ENCODE peak calls at places on chromosomes 7 and 10, in nine cellular contexts. O is uterus, B is transverse colon, X is GM23338, W is neural progenitor cell, F is lower lobe of right lung, A is prostate gland, Z is ovary, L is foreskin fibroblast. T is an unnamed sample.

GRCh38 chr7:17095001-17095574 is 203.4 kb upstream of the AHR start:
- DNase-seq in F (no peak), O (no peak), L (peak; percentile 90), B (no peak), X (no peak), W (no peak), Z (no peak), A (peak; percentile 93), T (no peak)

GRCh38 chr7:129841465-129841864 is 111.3 kb downstream of the UBE2H start:
- DNase-seq in Z (no peak), L (no peak), O (no peak), A (no peak), W (no peak), X (no peak), F (no peak), B (no peak), T (no peak)

GRCh38 chr10:31319602-31320178 is 674 bp downstream of the ZEB1 start:
- DNase-seq in X (peak; percentile 32), O (no peak), B (no peak), F (no peak), Z (no peak), W (peak; percentile 75), A (no peak), L (peak; percentile 37), T (no peak)

GRCh38 chr7:149871576-149871975 is 2.2 kb upstream of the ATP6V0E2 start:
- DNase-seq in A (no peak), X (no peak), L (no peak), B (no peak), F (no peak), Z (no peak), W (no peak), O (no peak), T (peak; percentile 9)

GRCh38 chr7:18495412-18496335 is at the start of gene HDAC9:
- DNase-seq in L (peak; percentile 79), F (no peak), A (no peak), X (peak; percentile 90), B (peak; percentile 51), O (peak; percentile 31), W (peak; percentile 83), Z (peak; percentile 12), T (no peak)

GRCh38 chr10:118522791-118523498 is 72.5 kb downstream of the PRLHR start:
- DNase-seq in B (no peak), F (no peak), X (peak; percentile 50), O (no peak), L (peak; percentile 67), W (no peak), Z (no peak), A (peak; percentile 20), T (no peak)

GRCh38 chr10:132827423-132827789 is 41.5 kb upstream of the NKX6-2 start:
- DNase-seq in A (no peak), W (no peak), L (no peak), X (no peak), Z (no peak), B (no peak), O (no peak), F (no peak), T (no peak)

GRCh38 chr10:124010563-124011131 is 82.8 kb downstream of the CHST15 start:
- DNase-seq in X (peak; percentile 99), O (no peak), A (no peak), B (peak; percentile 59), Z (peak; percentile 71), W (peak; percentile 92), F (peak; percentile 45), L (no peak), T (no peak)

GRCh38 chr7:157599491-157599890 is 262.7 kb downstream of the DNAJB6 start:
- DNase-seq in W (no peak), B (no peak), F (peak; percentile 23), O (no peak), A (no peak), Z (no peak), L (no peak), X (no peak), T (no peak)

GRCh38 chr10:127687548-127687947 is 49.4 kb upstream of the FOXI2 start:
- DNase-seq in O (no peak), W (no peak), L (no peak), X (no peak), B (no peak), A (no peak), F (no peak), Z (no peak), T (no peak)

GRCh38 chr10:60281331-60281730 is 108.3 kb downstream of the ANK3 start:
- DNase-seq in X (no peak), Z (no peak), O (no peak), L (peak; percentile 79), W (no peak), B (no peak), A (no peak), F (no peak), T (no peak)

GRCh38 chr10:121709674-121710073 is 111.4 kb upstream of the FGFR2 start:
- DNase-seq in F (no peak), X (no peak), L (no peak), W (no peak), Z (no peak), O (no peak), A (no peak), B (no peak), T (no peak)

GRCh38 chr7:155842496-155843265 is 30.4 kb upstream of the SHH start:
- DNase-seq in X (no peak), B (no peak), W (no peak), L (no peak), A (no peak), O (no peak), Z (no peak), F (no peak), T (no peak)

GRCh38 chr10:103849880-103850571 is 5.3 kb downstream of the SH3PXD2A start:
- DNase-seq in Z (no peak), F (no peak), W (no peak), L (peak; percentile 96), B (no peak), X (no peak), A (no peak), O (no peak), T (peak; percentile 35)

GRCh38 chr10:98323221-98324164 is 55.5 kb upstream of the LOXL4 start:
- DNase-seq in L (peak; percentile 100), F (peak; percentile 83), Z (no peak), B (peak; percentile 29), W (no peak), A (no peak), X (no peak), O (peak; percentile 28), T (peak; percentile 26)

GRCh38 chr10:24240001-24240751 is 31.2 kb downstream of the KIAA1217 start:
- DNase-seq in B (no peak), L (peak; percentile 3), F (no peak), Z (no peak), W (peak; percentile 59), A (peak; percentile 46), O (no peak), X (no peak), T (peak; percentile 29)

GRCh38 chr7:23893172-23893941 is 183.3 kb downstream of the STK31 start:
- DNase-seq in Z (no peak), W (peak; percentile 4), X (no peak), L (no peak), B (no peak), A (no peak), F (no peak), O (no peak), T (no peak)

GRCh38 chr7:132742152-132742551 is 165.9 kb upstream of the PLXNA4 start:
- DNase-seq in F (peak; percentile 69), B (no peak), Z (peak; percentile 47), X (no peak), L (peak; percentile 97), W (no peak), O (no peak), A (no peak), T (no peak)

GRCh38 chr10:67076175-67076574 is 150.3 kb downstream of the LRRTM3 start:
- DNase-seq in L (no peak), B (no peak), F (no peak), Z (no peak), X (no peak), W (no peak), A (no peak), O (no peak), T (no peak)

GRCh38 chr10:102781921-102782542 is 38.3 kb downstream of the WBP1L start:
- DNase-seq in W (no peak), F (no peak), A (no peak), Z (no peak), X (no peak), L (peak; percentile 67), O (no peak), B (no peak), T (no peak)
- H3K4me3 ChIP-seq in W (no peak overlapping the region), F (peak overlapping the region; percentile 10), A (no peak overlapping the region), Z (no peak overlapping the region), X (no peak overlapping the region), L (no peak overlapping the region), O (peak overlapping the region; percentile 3), B (no peak overlapping the region), T (no peak overlapping the region)

GRCh38 chr10:43773736-43774135 is 125.1 kb upstream of the ZNF32 start:
- DNase-seq in W (no peak), X (no peak), L (no peak), Z (no peak), O (no peak), B (no peak), F (no peak), A (no peak), T (no peak)
- H3K4me3 ChIP-seq in W (no peak overlapping the region), X (no peak overlapping the region), L (no peak overlapping the region), Z (no peak overlapping the region), O (no peak overlapping the region), B (no peak overlapping the region), F (no peak overlapping the region), A (no peak overlapping the region), T (no peak overlapping the region)

DNA sequence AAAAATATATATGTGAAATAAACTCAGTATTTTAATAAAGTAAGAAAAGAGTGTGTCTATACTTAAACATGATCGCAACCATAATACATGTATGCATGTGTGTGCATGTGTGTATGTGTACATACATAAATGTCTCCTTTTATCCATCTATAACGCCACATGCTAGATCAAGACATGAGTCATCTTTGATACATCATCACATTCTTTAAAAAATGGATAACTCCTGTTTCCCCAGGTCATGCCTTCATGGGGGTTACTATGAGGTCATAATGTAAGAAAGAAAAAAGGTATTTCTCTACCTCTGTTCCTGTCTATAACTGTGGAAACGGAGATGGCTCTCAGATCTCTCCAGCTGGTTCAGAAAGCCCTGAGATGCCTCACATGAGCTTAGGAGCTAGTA is 41.2 kb downstream of the LSMEM1 start:
- DNase-seq in X (no peak), W (no peak), Z (no peak), B (no peak), O (no peak), A (no peak), L (no peak), F (no peak), T (no peak)
- H3K4me3 ChIP-seq in X (no peak overlapping the region), W (no peak overlapping the region), Z (no peak overlapping the region), B (no peak overlapping the region), O (no peak overlapping the region), A (no peak overlapping the region), L (no peak overlapping the region), F (no peak overlapping the region), T (no peak overlapping the region)

DNA sequence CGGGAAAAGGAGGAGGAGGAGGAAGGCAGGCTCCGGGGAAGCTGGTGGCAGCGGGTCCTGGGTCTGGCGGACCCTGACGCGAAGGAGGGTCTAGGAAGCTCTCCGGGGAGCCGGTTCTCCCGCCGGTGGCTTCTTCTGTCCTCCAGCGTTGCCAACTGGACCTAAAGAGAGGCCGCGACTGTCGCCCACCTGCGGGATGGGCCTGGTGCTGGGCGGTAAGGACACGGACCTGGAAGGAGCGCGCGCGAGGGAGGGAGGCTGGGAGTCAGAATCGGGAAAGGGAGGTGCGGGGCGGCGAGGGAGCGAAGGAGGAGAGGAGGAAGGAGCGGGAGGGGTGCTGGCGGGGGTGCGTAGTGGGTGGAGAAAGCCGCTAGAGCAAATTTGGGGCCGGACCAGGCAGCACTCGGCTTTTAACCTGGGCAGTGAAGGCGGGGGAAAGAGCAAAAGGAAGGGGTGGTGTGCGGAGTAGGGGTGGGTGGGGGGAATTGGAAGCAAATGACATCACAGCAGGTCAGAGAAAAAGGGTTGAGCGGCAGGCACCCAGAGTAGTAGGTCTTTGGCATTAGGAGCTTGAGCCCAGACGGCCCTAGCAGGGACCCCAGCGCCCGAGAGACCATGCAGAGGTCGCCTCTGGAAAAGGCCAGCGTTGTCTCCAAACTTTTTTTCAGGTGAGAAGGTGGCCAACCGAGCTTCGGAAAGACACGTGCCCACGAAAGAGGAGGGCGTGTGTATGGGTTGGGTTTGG is at the start of gene CFTR:
- DNase-seq in X (peak; percentile 75), A (peak; percentile 66), O (peak; percentile 16), W (peak; percentile 42), B (peak; percentile 62), Z (no peak), F (peak; percentile 74), L (no peak), T (peak; percentile 78)
- H3K4me3 ChIP-seq in X (peak within 1 kb of the TSS; percentile 73), A (peak within 1 kb of the TSS; percentile 31), O (peak within 1 kb of the TSS; percentile 30), W (peak within 1 kb of the TSS; percentile 78), B (peak within 1 kb of the TSS; percentile 47), Z (peak within 1 kb of the TSS; percentile 25), F (peak within 1 kb of the TSS; percentile 50), L (no peak within 1 kb of the TSS), T (peak within 1 kb of the TSS; percentile 54)